ENCODE peak calls at places on chromosome 2, in six cellular contexts. G is SK-N-SH, H is left ventricle myocardium inferior, D is tibial nerve, U is AG10803, V is A549. R is an unnamed sample.

GRCh38 chr2:11535899-11536344 is 2.1 kb downstream of the GREB1 start:
- DNase-seq in G (peak; percentile 76), H (no peak), D (no peak), U (no peak), V (no peak), R (no peak)

GRCh38 chr2:197633109-197633657 is 42.2 kb downstream of the RFTN2 start:
- DNase-seq in G (no peak), H (no peak), D (no peak), U (no peak), V (no peak), R (no peak)

GRCh38 chr2:39503277-39503676 is 66.2 kb upstream of the MAP4K3 start:
- DNase-seq in G (no peak), H (no peak), D (no peak), U (no peak), V (no peak), R (no peak)

GRCh38 chr2:227759411-227760113 is 13.9 kb downstream of the SCYGR8 start:
- DNase-seq in G (no peak), H (no peak), D (no peak), U (no peak), V (no peak), R (no peak)

GRCh38 chr2:159202568-159203071 is 83.9 kb downstream of the WDSUB1 start:
- DNase-seq in G (no peak), H (peak; percentile 34), D (no peak), U (peak; percentile 100), V (no peak), R (peak; percentile 99)

GRCh38 chr2:96763511-96764252 is 3.0 kb downstream of the CNNM4 start:
- DNase-seq in G (peak; percentile 76), H (no peak), D (no peak), U (no peak), V (peak; percentile 57), R (no peak)

GRCh38 chr2:129619471-129619870 is 360.0 kb upstream of the RAB6C start:
- DNase-seq in G (no peak), H (no peak), D (no peak), U (no peak), V (no peak), R (no peak)

GRCh38 chr2:218405365-218406208 is 5.9 kb downstream of the CTDSP1 start:
- DNase-seq in G (peak; percentile 42), H (no peak), D (no peak), U (no peak), V (no peak), R (no peak)

GRCh38 chr2:135817946-135818345 is 19.0 kb downstream of the LCT start:
- DNase-seq in G (no peak), H (no peak), D (no peak), U (no peak), V (no peak), R (no peak)

GRCh38 chr2:235394278-235394828 is 99.5 kb upstream of the AGAP1 start:
- DNase-seq in G (no peak), H (no peak), D (no peak), U (peak; percentile 79), V (peak; percentile 58), R (peak; percentile 76)

GRCh38 chr2:159249955-159250723 is 36.4 kb downstream of the WDSUB1 start:
- DNase-seq in G (no peak), H (no peak), D (no peak), U (peak; percentile 94), V (no peak), R (peak; percentile 75)

GRCh38 chr2:13682878-13683277 is 949.6 kb upstream of the LRATD1 start:
- DNase-seq in G (no peak), H (no peak), D (no peak), U (peak; percentile 20), V (no peak), R (peak; percentile 82)

GRCh38 chr2:11617984-11618707 is 51.8 kb downstream of the NTSR2 start:
- DNase-seq in G (no peak), H (no peak), D (no peak), U (no peak), V (no peak), R (no peak)

GRCh38 chr2:46749042-46749461 is 166.6 kb downstream of the MCFD2 start:
- DNase-seq in G (no peak), H (no peak), D (no peak), U (peak; percentile 77), V (peak; percentile 47), R (peak; percentile 83)

GRCh38 chr2:134681201-134681600 is 37.6 kb downstream of the TMEM163 start:
- DNase-seq in G (no peak), H (no peak), D (no peak), U (no peak), V (no peak), R (no peak)

GRCh38 chr2:127663566-127664064 is 11.7 kb downstream of the LIMS2 start:
- DNase-seq in G (no peak), H (no peak), D (no peak), U (no peak), V (no peak), R (no peak)

GRCh38 chr2:122191331-122191730 is 435.9 kb downstream of the TSN start:
- DNase-seq in G (peak; percentile 55), H (no peak), D (no peak), U (peak; percentile 24), V (peak; percentile 22), R (no peak)

GRCh38 chr2:229611360-229611759 is 103.0 kb downstream of the DNER start:
- DNase-seq in G (no peak), H (no peak), D (no peak), U (no peak), V (no peak), R (no peak)

GRCh38 chr2:216780843-216781242 is 79.0 kb downstream of the TNP1 start:
- DNase-seq in G (no peak), H (no peak), D (no peak), U (no peak), V (no peak), R (no peak)

GRCh38 chr2:12131975-12132374 is 385.5 kb downstream of the LPIN1 start:
- DNase-seq in G (no peak), H (no peak), D (no peak), U (peak; percentile 37), V (no peak), R (no peak)

DNA sequence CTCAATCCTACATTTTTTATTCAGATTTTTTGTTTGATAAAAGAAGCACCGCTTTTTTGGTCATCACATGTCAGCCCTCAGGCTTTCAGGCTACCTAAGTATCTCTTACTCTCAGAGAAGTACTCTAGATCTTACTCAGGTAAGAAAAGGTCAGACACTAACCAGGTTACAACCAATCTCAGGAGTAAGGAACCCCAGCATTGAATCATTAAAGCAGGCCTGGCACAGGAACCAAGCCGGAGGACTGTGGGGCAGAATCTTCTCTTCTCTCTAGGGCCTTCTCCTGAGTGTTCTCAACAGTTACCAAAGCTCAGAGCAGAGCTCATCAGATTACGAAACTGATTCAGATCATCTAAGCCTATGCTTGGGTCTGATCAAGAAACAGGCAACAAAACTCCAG is 28.2 kb downstream of the RBMS1 start:
- DNase-seq in G (no peak), H (no peak), D (no peak), U (no peak), V (no peak), R (no peak)
- TF ChIP-seq CTCF in G (no peak), H (no peak), D (no peak), U (no peak), V (no peak), R (no peak)

GRCh38 chr2:133262888-133263287 is 305.4 kb downstream of the NCKAP5 start:
- DNase-seq in G (no peak), H (no peak), D (no peak), U (peak; percentile 23), V (no peak), R (peak; percentile 22)
- TF ChIP-seq CTCF in G (peak; percentile 48), H (peak; percentile 24), D (no peak), U (peak; percentile 50), V (peak; percentile 57), R (peak; percentile 33)

GRCh38 chr2:205709319-205709718 is 27.0 kb downstream of the NRP2 start:
- DNase-seq in G (no peak), H (no peak), D (no peak), U (no peak), V (no peak), R (no peak)

GRCh38 chr2:205704101-205704741 is 21.9 kb downstream of the NRP2 start:
- DNase-seq in G (no peak), H (no peak), D (peak; percentile 64), U (peak; percentile 87), V (no peak), R (peak; percentile 74)

GRCh38 chr2:205708231-205708631 is 25.9 kb downstream of the NRP2 start:
- DNase-seq in G (no peak), H (no peak), D (no peak), U (peak; percentile 59), V (no peak), R (peak; percentile 93)

GRCh38 chr2:205705511-205706397 is 23.5 kb downstream of the NRP2 start:
- DNase-seq in G (no peak), H (no peak), D (no peak), U (no peak), V (no peak), R (no peak)

DNA sequence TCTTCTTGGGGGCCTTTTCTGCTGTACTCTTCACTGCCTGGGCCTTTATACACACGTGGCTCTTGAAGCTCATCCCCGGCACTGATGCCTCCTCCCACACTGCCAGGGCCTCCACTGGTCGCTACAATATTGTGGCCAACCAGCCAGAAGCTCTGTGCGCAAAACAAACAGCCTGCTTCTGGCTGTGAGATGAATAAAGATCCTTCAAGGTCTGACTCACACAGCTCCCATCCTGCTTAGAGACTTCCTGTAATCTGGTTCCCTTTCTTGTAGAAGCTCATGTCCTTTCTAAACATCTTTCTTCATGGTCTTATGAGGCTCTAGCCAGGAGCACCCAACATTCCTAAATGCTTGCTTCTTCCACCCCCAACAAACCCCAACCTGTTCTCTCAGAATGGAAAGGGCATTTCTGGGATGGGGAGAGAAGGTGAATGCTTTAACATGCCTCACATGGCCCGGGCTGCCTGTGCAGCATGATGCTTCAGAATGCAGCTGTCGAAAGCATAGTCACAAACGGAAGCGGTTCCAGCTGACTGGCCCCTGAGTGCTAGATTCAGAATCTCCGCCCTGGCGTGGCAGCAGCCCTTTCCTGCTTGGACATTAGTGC is 24.6 kb downstream of the NRP2 start:
- DNase-seq in G (no peak), H (peak; percentile 67), D (no peak), U (peak; percentile 86), V (no peak), R (peak; percentile 96)
- TF ChIP-seq CTCF in G (no peak), H (no peak), D (no peak), U (no peak), V (no peak), R (no peak)

GRCh38 chr2:167595021-167595420 is 652.4 kb downstream of the STK39 start:
- DNase-seq in G (no peak), H (no peak), D (no peak), U (no peak), V (no peak), R (no peak)
- TF ChIP-seq CTCF in G (no peak), H (no peak), D (no peak), U (no peak), V (no peak), R (no peak)

DNA sequence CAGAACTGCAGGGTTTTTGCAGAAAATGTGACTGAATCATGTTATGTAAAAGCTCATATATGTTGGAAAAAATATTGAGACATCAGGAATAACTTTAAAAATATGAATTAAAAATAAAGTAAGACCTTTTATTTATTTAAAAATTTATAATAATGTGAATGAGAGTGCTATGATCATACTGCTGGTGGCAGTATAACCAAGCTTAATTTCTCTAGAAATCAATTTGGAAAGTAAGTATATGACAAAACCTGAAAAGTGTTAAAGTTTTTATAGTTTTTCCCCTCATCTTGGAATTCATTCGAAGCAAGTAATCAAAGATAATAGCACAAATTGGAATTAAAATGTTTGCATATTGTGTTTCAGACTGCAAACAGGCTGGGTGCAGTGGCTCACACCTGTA is 7.5 kb downstream of the SLC39A10 start:
- DNase-seq in G (no peak), H (no peak), D (no peak), U (no peak), V (no peak), R (peak; percentile 42)
- TF ChIP-seq CTCF in G (peak; percentile 45), H (peak; percentile 17), D (no peak), U (peak; percentile 32), V (peak; percentile 40), R (peak; percentile 14)

R was measured in astrocyte of the spinal cord.